ENCODE peak calls at places on chromosomes 13 and 19, in seven cellular contexts. X is upper lobe of left lung, S is brain microvascular endothelial cell, L is GM23338, Z is cardiac muscle cell, R is right lobe of liver, B is breast epithelium. Y is an unnamed sample. For H3K27me3, the result is how much of the 10 kb centered on the place peaks cover.

GRCh38 chr13:39415403-39415802 is 187.6 kb downstream of the LHFPL6 start:
- DNase-seq in Z (peak), R (no peak), B (peak), L (peak), S (no peak), X (no peak), Y (peak)

GRCh38 chr19:7856679-7857663 is 17.2 kb downstream of the PRR36 start:
- DNase-seq in L (peak), X (peak), S (no peak), B (no peak), Z (no peak), R (no peak), Y (no peak)

GRCh38 chr13:91313103-91313502 is 34.4 kb upstream of the MIR17HG start:
- DNase-seq in B (no peak), R (no peak), Z (peak), L (peak), S (peak), X (no peak), Y (peak)

GRCh38 chr13:102089177-102089576 is 312.7 kb downstream of the FGF14 start:
- DNase-seq in X (no peak), Z (peak), L (no peak), S (no peak), R (no peak), B (no peak), Y (no peak)

GRCh38 chr19:44602071-44602470 is 11.3 kb upstream of the IGSF23 start:
- DNase-seq in R (no peak), B (no peak), S (no peak), Z (no peak), X (no peak), L (no peak), Y (peak)

GRCh38 chr13:63433546-63434150 is 2018.0 kb upstream of the PCDH20 start:
- DNase-seq in S (peak), Z (no peak), R (no peak), L (no peak), X (no peak), B (no peak), Y (no peak)

GRCh38 chr19:35378356-35378755 is 7.5 kb downstream of the GPR42 start:
- DNase-seq in Z (no peak), X (no peak), L (no peak), R (no peak), B (no peak), S (no peak), Y (no peak)

GRCh38 chr19:19489804-19490204 is 25.5 kb downstream of the TSSK6 start:
- DNase-seq in Z (peak), B (no peak), L (peak), S (no peak), X (no peak), R (peak), Y (no peak)

GRCh38 chr19:19256072-19256969 is 16.8 kb downstream of the TM6SF2 start:
- DNase-seq in S (no peak), Z (no peak), X (no peak), R (no peak), B (no peak), L (peak), Y (no peak)

GRCh38 chr13:87754097-87754496 is 82.9 kb downstream of the SLITRK5 start:
- DNase-seq in B (no peak), L (no peak), Z (no peak), R (no peak), X (no peak), S (no peak), Y (no peak)

GRCh38 chr19:2051771-2052704 is 994 bp upstream of the MKNK2 start:
- DNase-seq in L (no peak), R (peak), B (no peak), S (no peak), Z (no peak), X (no peak), Y (peak)

GRCh38 chr13:64410654-64411053 is 2819.5 kb downstream of the PCDH9 start:
- DNase-seq in L (no peak), Z (no peak), X (peak), B (no peak), R (no peak), S (no peak), Y (no peak)

GRCh38 chr13:113742000-113742441 is 17.0 kb upstream of the TMEM255B start:
- DNase-seq in R (peak), X (no peak), S (no peak), Z (peak), L (peak), B (no peak), Y (peak)

GRCh38 chr19:48415395-48415794 is 21.9 kb downstream of the GRIN2D start:
- DNase-seq in X (peak), S (peak), L (peak), B (peak), R (peak), Z (peak), Y (peak)

GRCh38 chr13:24627090-24627714 is 53.0 kb upstream of the ATP12A start:
- DNase-seq in B (no peak), L (peak), S (no peak), R (no peak), Z (peak), X (peak), Y (peak)
- TF ChIP-seq CTCF in B (no peak), L (peak), S (peak), R (peak), Z (peak), X (peak), Y (peak)

GRCh38 chr13:78600317-78600899 is 2.9 kb downstream of the POU4F1 start:
- DNase-seq in X (no peak), L (no peak), R (no peak), S (no peak), Z (no peak), B (no peak), Y (no peak)
- H3K27me3 ChIP-seq in X (under half), L (half or more), R (under half), S (half or more), Z (half or more), B (half or more), Y (under half)

GRCh38 chr13:37942929-37943328 is 73.4 kb upstream of the TRPC4 start:
- DNase-seq in R (no peak), S (no peak), L (no peak), B (no peak), X (no peak), Z (no peak), Y (no peak)

GRCh38 chr13:37945651-37946575 is 76.3 kb upstream of the TRPC4 start:
- DNase-seq in S (no peak), R (no peak), Z (no peak), L (no peak), B (no peak), X (no peak), Y (no peak)

GRCh38 chr13:37947419-37948140 is 78.0 kb upstream of the TRPC4 start:
- DNase-seq in B (no peak), R (no peak), S (no peak), L (no peak), Z (no peak), X (no peak), Y (no peak)

GRCh38 chr13:37944476-37945442 is 75.2 kb upstream of the TRPC4 start:
- DNase-seq in R (no peak), S (no peak), X (no peak), L (peak), B (no peak), Z (no peak), Y (peak)
- TF ChIP-seq CTCF in R (no peak), S (no peak), X (no peak), L (no peak), B (no peak), Z (peak), Y (no peak)

GRCh38 chr13:52903320-52903719 is 54.9 kb upstream of the PCDH8 start:
- DNase-seq in B (no peak), X (no peak), Z (no peak), L (no peak), R (no peak), S (no peak), Y (no peak)

GRCh38 chr13:52906122-52906903 is 57.9 kb upstream of the PCDH8 start:
- DNase-seq in R (no peak), L (peak), Z (no peak), B (no peak), S (no peak), X (no peak), Y (no peak)
- H3K27me3 ChIP-seq in R (under half), L (under half), Z (under half), B (under half), S (under half), X (under half), Y (under half)

DNA sequence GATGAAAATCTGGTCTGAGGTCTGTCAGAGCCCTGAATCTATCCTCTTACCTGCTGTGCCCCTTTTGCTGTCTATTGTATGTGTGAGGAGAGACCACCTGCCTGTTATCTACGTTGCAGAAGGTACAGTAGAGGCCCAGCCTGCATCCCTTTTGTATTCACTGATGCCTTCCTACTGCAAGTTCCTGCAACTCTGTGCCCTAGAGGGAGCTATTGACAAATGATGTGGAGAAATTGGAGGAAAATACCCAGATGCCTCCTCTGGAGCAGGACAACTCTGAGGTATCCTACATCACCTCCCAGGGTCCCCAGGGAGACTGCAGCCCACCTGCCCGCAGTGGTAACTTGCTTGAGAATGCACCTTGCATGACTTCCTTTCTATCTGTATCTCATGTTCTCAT is 33.7 kb downstream of the SIAH3 start:
- DNase-seq in B (no peak), X (no peak), R (no peak), S (peak), L (peak), Z (no peak), Y (no peak)
- TF ChIP-seq CTCF in B (no peak), X (no peak), R (no peak), S (peak), L (peak), Z (peak), Y (no peak)

DNA sequence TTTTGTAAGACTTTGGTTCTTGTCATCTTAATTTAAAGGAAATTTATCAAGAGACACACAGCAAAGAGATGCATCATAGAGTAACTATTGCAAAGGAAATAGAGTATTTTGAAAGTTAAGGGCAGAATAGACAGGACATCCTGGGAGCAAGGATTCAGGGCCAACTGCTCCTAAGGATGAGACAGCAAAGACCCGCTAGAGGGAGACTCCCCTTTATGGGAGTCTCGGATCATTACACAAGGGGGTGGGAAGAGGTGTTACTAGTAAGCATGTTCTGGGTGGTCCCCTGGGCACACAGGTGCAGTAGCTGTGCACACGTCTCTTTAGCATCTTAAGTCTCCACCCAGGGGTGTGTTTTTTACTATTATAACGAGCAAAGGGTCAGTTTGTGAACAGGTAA is 9.6 kb downstream of the ZSCAN5C start:
- DNase-seq in Z (no peak), S (no peak), X (no peak), B (no peak), R (no peak), L (peak), Y (no peak)
- H3K27me3 ChIP-seq in Z (under half), S (under half), X (under half), B (under half), R (under half), L (under half), Y (under half)

GRCh38 chr13:31798189-31798588 is 58.9 kb downstream of the RXFP2 start:
- DNase-seq in S (no peak), L (no peak), B (no peak), Z (no peak), R (no peak), X (no peak), Y (no peak)

GRCh38 chr13:31794452-31794851 is 55.1 kb downstream of the RXFP2 start:
- DNase-seq in Z (no peak), X (no peak), S (no peak), B (no peak), R (no peak), L (no peak), Y (no peak)

GRCh38 chr13:31801088-31801487 is 61.8 kb downstream of the RXFP2 start:
- DNase-seq in Z (no peak), L (no peak), X (no peak), B (no peak), R (no peak), S (no peak), Y (no peak)

GRCh38 chr13:31793246-31793645 is 53.9 kb downstream of the RXFP2 start:
- DNase-seq in R (no peak), S (no peak), X (no peak), Z (no peak), B (no peak), L (no peak), Y (no peak)

GRCh38 chr13:31797154-31797775 is 57.9 kb downstream of the RXFP2 start:
- DNase-seq in L (peak), X (no peak), S (peak), B (no peak), Z (peak), R (no peak), Y (no peak)
- TF ChIP-seq CTCF in L (peak), X (no peak), S (peak), B (no peak), Z (peak), R (peak), Y (peak)

GRCh38 chr19:3293560-3293959 is 69.1 kb downstream of the CELF5 start:
- DNase-seq in Z (no peak), L (no peak), X (no peak), S (no peak), B (no peak), R (no peak), Y (no peak)

GRCh38 chr19:3292958-3293529 is 68.6 kb downstream of the CELF5 start:
- DNase-seq in X (no peak), Z (no peak), L (no peak), S (no peak), R (peak), B (no peak), Y (no peak)

GRCh38 chr19:3294080-3294850 is 69.8 kb downstream of the CELF5 start:
- DNase-seq in X (no peak), L (no peak), B (no peak), Z (no peak), R (no peak), S (no peak), Y (no peak)

GRCh38 chr19:3289971-3290569 is 65.6 kb downstream of the CELF5 start:
- DNase-seq in L (no peak), X (no peak), B (peak), Z (no peak), R (no peak), S (no peak), Y (no peak)

DNA sequence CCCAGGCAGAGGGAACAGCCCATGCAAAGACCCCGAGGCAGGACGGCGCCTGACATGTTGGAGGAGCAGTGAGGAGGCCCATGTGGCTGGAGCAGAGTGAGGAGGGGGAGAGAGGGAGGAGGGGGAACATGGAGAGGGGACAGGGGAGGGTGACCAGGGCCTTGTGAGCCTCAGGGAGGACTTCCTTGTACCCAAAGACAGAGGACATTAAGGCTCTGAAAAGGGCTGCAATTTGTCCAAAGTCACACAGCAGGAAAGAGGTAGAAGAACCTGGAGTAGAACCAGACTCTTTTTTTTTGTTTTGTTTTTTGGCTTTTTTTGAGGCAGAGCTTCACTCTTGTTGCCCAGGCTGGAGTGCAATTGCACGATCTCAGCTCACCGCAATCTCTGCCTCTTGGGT is 67.2 kb downstream of the CELF5 start:
- DNase-seq in X (no peak), Z (no peak), L (no peak), B (no peak), R (no peak), S (no peak), Y (no peak)
- H3K27me3 ChIP-seq in X (under half), Z (under half), L (under half), B (under half), R (under half), S (under half), Y (under half)